ENCODE peak calls at places on chromosome 1, in six cellular contexts. F, Q, U, X, K and W are unnamed samples.

GRCh38 chr1:46244656-46245371 is 2.7 kb upstream of the RAD54L start:
- DNase-seq in F (no peak), Q (no peak), U (no peak), X (no peak), K (no peak), W (no peak)

GRCh38 chr1:118960026-118960561 is 28.0 kb downstream of the TBX15 start:
- DNase-seq in F (no peak), Q (peak), U (no peak), X (no peak), K (no peak), W (no peak)

GRCh38 chr1:44417351-44418021 is 12.4 kb downstream of the RNF220 start:
- DNase-seq in F (no peak), Q (no peak), U (no peak), X (no peak), K (peak), W (no peak)

GRCh38 chr1:203769505-203770343 is 4.7 kb downstream of the LAX1 start:
- DNase-seq in F (peak), Q (no peak), U (peak), X (peak), K (peak), W (peak)

GRCh38 chr1:170567214-170567613 is 35.2 kb downstream of the GORAB start:
- DNase-seq in F (no peak), Q (no peak), U (no peak), X (no peak), K (no peak), W (no peak)

GRCh38 chr1:111453706-111454105 is 4.4 kb downstream of the ATP5PB start:
- DNase-seq in F (no peak), Q (no peak), U (no peak), X (no peak), K (no peak), W (no peak)

GRCh38 chr1:145999321-146000024 is 3.1 kb upstream of the TXNIP start:
- DNase-seq in F (peak), Q (no peak), U (peak), X (peak), K (peak), W (peak)

GRCh38 chr1:244012232-244012631 is 38.9 kb upstream of the ZBTB18 start:
- DNase-seq in F (peak), Q (no peak), U (no peak), X (no peak), K (no peak), W (no peak)

GRCh38 chr1:66506991-66507390 is 27.0 kb upstream of the SGIP1 start:
- DNase-seq in F (no peak), Q (no peak), U (no peak), X (no peak), K (no peak), W (no peak)

GRCh38 chr1:81296584-81296983 is 504.1 kb upstream of the ADGRL2 start:
- DNase-seq in F (no peak), Q (no peak), U (no peak), X (no peak), K (no peak), W (no peak)

GRCh38 chr1:68230901-68231626 is 1.3 kb downstream of the WLS start:
- DNase-seq in F (peak), Q (no peak), U (peak), X (peak), K (peak), W (peak)

GRCh38 chr1:78171736-78172590 is 126.2 kb downstream of the GIPC2 start:
- DNase-seq in F (no peak), Q (no peak), U (no peak), X (no peak), K (no peak), W (no peak)

GRCh38 chr1:63873751-63874150 is 99.9 kb downstream of the ROR1 start:
- DNase-seq in F (no peak), Q (no peak), U (no peak), X (no peak), K (no peak), W (no peak)

GRCh38 chr1:27353166-27353565 is 11.3 kb downstream of the SYTL1 start:
- DNase-seq in F (no peak), Q (no peak), U (no peak), X (no peak), K (no peak), W (no peak)

GRCh38 chr1:45723248-45723930 is 27.1 kb downstream of the IPP start:
- DNase-seq in F (no peak), Q (no peak), U (no peak), X (no peak), K (no peak), W (no peak)

GRCh38 chr1:43853161-43853921 is 80.3 kb upstream of the ARTN start:
- DNase-seq in F (peak), Q (peak), U (peak), X (no peak), K (peak), W (peak)

GRCh38 chr1:8439015-8439702 is 121.2 kb downstream of the SLC45A1 start:
- DNase-seq in F (peak), Q (no peak), U (peak), X (peak), K (peak), W (peak)

GRCh38 chr1:65343286-65343685 is 33.9 kb downstream of the DNAJC6 start:
- DNase-seq in F (no peak), Q (no peak), U (no peak), X (no peak), K (no peak), W (no peak)

GRCh38 chr1:184028854-184029623 is 8.5 kb downstream of the COLGALT2 start:
- DNase-seq in F (peak), Q (no peak), U (no peak), X (no peak), K (no peak), W (no peak)

GRCh38 chr1:52550447-52550846 is 2.4 kb downstream of the TUT4 start:
- DNase-seq in F (peak), Q (no peak), U (peak), X (no peak), K (no peak), W (no peak)

GRCh38 chr1:238257018-238257417 is 366.3 kb upstream of the ZP4 start:
- DNase-seq in F (no peak), Q (no peak), U (no peak), X (no peak), K (no peak), W (no peak)
- TF ChIP-seq EP300 in F (no peak), Q (no peak), U (no peak), X (no peak), K (no peak), W (no peak)

DNA sequence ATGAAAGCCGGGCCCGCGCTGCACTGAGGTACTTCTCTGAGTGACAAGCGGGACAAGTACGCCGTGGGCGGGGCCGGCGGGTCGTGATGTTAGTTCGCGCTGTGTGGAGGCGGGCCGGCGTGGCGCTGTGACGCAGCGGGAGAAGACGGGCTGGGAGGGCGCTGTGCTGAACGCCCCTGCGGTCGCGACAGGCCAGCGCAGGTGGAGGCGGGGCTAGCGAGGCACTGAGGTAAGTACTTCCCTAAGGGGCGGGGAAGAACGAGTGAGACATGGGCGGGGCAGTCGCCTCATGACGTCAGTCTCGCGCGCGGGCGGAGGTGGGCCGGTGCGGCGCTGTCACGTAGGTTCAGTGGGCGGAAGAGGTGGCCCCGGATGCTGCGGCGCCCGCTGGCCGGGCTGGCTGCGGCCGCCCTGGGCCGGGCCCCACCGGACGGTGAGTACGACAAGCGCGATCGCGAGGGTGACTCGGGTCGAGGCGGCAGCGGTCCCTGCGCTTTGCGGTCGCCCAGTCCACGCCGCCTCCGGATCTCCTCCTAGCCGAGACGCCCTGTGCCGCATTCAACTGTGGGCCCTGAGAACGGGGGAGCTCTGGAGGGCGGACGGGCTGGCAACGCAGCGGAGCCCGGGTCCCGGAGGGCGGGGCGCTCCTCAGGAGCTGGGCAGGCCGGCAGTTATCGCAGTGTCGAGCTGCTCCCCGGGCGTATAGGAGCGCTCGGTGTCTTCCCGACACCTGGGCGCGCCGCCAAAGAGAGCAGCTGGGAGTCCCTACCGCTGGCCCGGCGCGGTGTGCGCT is at the start of gene GUK1:
- DNase-seq in F (peak), Q (peak), U (peak), X (peak), K (peak), W (peak)
- TF ChIP-seq EP300 in F (peak), Q (no peak), U (peak), X (peak), K (no peak), W (peak)

DNA sequence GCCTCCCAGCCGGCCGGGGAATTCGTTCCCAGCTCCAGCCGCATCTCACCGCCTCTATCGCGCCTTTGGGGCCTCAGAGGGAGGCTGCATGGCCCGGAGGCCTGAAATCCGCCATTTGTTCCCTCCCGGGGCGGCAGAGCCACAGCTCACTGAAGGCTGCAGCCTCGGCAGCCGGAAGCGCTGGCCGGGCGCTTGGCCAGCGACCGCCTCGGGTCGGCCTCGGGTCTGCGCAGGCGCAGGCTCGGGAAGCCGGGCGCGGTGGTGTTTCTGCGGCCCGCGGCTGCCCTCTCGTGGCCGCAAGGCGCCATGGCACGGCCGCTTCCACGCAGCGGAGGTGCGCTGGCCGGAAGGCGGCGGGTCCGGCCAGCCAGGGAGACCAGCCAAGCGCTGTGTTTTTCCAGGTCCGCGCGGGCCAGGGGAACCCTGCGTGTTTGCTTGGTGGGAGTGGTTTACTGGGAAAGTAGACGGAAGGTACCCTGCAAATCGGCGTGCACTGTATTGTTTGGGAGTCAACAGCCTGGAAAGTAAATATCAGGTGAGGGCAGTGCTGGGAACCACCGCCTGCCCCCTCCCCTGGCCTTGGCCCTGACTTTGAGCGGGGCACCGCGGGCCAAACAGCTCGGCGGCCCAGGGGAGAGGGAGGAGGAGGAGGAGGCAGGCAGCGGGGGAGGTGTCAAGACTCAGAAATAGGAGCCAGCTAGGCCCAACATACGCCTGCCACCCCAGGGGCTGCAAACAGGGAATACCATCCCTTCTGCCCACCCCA is 52.7 kb upstream of the CD34 start:
- DNase-seq in F (peak), Q (peak), U (peak), X (peak), K (peak), W (peak)
- TF ChIP-seq EP300 in F (peak), Q (no peak), U (no peak), X (no peak), K (no peak), W (peak)

DNA sequence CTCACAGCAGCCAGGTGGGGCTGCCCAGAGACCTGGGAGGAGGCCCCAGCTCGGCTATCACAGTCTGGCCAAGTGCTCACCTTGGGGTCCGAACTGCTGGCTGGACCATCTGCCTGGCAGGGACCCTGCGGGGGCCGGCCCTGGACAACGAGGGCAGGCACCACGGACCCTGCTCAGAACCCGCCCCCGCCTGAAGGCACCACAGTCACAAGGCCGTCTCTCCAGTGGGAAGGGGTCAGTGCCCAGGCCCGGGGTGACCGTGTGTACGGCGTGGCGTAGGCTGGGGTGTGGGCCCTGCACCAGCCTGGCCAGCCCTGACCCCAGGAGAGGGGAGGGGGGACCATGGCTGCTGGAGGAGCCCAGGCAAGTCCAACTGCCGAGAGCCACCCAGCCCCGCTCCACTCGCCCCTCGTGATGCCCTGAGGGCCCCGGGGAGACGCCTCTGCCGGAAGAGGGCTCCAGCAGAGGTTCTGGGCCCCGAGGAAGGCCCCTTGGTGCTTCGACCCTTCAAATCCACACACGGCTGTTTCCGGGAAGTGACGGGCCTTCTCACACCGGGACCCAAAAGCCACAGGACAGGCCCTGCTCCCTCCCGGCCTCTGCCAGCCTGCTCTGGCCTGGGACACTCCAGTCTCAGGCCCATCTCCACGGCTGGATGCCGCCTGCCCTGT is 11.2 kb upstream of the RNF223 start:
- DNase-seq in F (peak), Q (no peak), U (peak), X (no peak), K (no peak), W (no peak)
- TF ChIP-seq EP300 in F (no peak), Q (no peak), U (no peak), X (no peak), K (no peak), W (no peak)